ENCODE peak calls at places on chromosome 4, in five cellular contexts. S is fibroblast of lung, V is left ventricle myocardium inferior, J is tibial artery, P is right atrium auricular region. Q is an unnamed sample.

GRCh38 chr4:125836597-125837195 is 521.9 kb downstream of the FAT4 start:
- DNase-seq in S (peak), V (no peak), J (no peak), P (no peak), Q (peak)

GRCh38 chr4:53150631-53151488 is 215.0 kb downstream of the SCFD2 start:
- DNase-seq in S (peak), V (no peak), J (no peak), P (no peak), Q (peak)

GRCh38 chr4:1961563-1961962 is 47.2 kb downstream of the NELFA start:
- DNase-seq in S (no peak), V (no peak), J (peak), P (no peak), Q (no peak)

GRCh38 chr4:111689731-111690130 is 455.5 kb upstream of the FAM241A start:
- DNase-seq in S (peak), V (no peak), J (no peak), P (no peak), Q (no peak)

GRCh38 chr4:37475087-37475486 is 211.1 kb downstream of the RELL1 start:
- DNase-seq in S (no peak), V (no peak), J (no peak), P (no peak), Q (no peak)

GRCh38 chr4:141391771-141392170 is 171.1 kb downstream of the ZNF330 start:
- DNase-seq in S (peak), V (no peak), J (no peak), P (no peak), Q (no peak)

GRCh38 chr4:184417802-184418511 is 56.4 kb downstream of the IRF2 start:
- DNase-seq in S (peak), V (no peak), J (no peak), P (no peak), Q (peak)

GRCh38 chr4:120671538-120671937 is 251.0 kb downstream of the PRDM5 start:
- DNase-seq in S (no peak), V (no peak), J (no peak), P (no peak), Q (no peak)

GRCh38 chr4:25030283-25031076 is at the start of gene LGI2:
- DNase-seq in S (peak), V (peak), J (peak), P (no peak), Q (no peak)

GRCh38 chr4:174604198-174604597 is 81.9 kb upstream of the HPGD start:
- DNase-seq in S (peak), V (no peak), J (no peak), P (no peak), Q (peak)

GRCh38 chr4:73439991-73440390 is 4.0 kb downstream of the AFP start:
- DNase-seq in S (no peak), V (no peak), J (no peak), P (no peak), Q (no peak)

GRCh38 chr4:8905773-8906667 is 34.4 kb upstream of the HMX1 start:
- DNase-seq in S (no peak), V (no peak), J (peak), P (no peak), Q (no peak)

GRCh38 chr4:72555377-72555831 is 13.6 kb downstream of the ADAMTS3 start:
- DNase-seq in S (no peak), V (no peak), J (no peak), P (no peak), Q (no peak)

GRCh38 chr4:6472387-6473263 is at the start of gene PPP2R2C:
- DNase-seq in S (no peak), V (no peak), J (no peak), P (peak), Q (no peak)

GRCh38 chr4:54213812-54214211 is 15.3 kb upstream of the PDGFRA start:
- DNase-seq in S (peak), V (no peak), J (no peak), P (peak), Q (peak)

GRCh38 chr4:84681488-84682274 is 98.8 kb downstream of the CDS1 start:
- DNase-seq in S (peak), V (no peak), J (no peak), P (no peak), Q (peak)

GRCh38 chr4:4519296-4519898 is 22.5 kb downstream of the STX18 start:
- DNase-seq in S (no peak), V (no peak), J (no peak), P (no peak), Q (peak)

GRCh38 chr4:99811850-99812249 is 4.8 kb upstream of the DAPP1 start:
- DNase-seq in S (peak), V (no peak), J (no peak), P (no peak), Q (peak)

GRCh38 chr4:184282251-184282713 is 64.6 kb upstream of the ENPP6 start:
- DNase-seq in S (no peak), V (no peak), J (no peak), P (peak), Q (no peak)

GRCh38 chr4:2924765-2925301 is 38.4 kb downstream of the NOP14 start:
- DNase-seq in S (no peak), V (no peak), J (peak), P (no peak), Q (no peak)

GRCh38 chr4:96154676-96155075 is 314.8 kb downstream of the PDHA2 start:
- DNase-seq in S (peak), V (no peak), J (no peak), P (no peak), Q (no peak)

GRCh38 chr4:118005883-118006282 is 28.4 kb upstream of the NDST3 start:
- DNase-seq in S (no peak), V (no peak), J (no peak), P (no peak), Q (no peak)

GRCh38 chr4:185023471-185023870 is 5.2 kb downstream of the HELT start:
- DNase-seq in S (no peak), V (no peak), J (no peak), P (no peak), Q (no peak)

GRCh38 chr4:76198411-76199237 is 15.0 kb downstream of the SCARB2 start:
- DNase-seq in S (peak), V (peak), J (peak), P (no peak), Q (peak)

GRCh38 chr4:169251291-169252235 is 19.2 kb downstream of the SH3RF1 start:
- DNase-seq in S (peak), V (no peak), J (no peak), P (no peak), Q (peak)

GRCh38 chr4:139762715-139763114 is 97.1 kb downstream of the MGST2 start:
- DNase-seq in S (no peak), V (no peak), J (no peak), P (no peak), Q (peak)

DNA sequence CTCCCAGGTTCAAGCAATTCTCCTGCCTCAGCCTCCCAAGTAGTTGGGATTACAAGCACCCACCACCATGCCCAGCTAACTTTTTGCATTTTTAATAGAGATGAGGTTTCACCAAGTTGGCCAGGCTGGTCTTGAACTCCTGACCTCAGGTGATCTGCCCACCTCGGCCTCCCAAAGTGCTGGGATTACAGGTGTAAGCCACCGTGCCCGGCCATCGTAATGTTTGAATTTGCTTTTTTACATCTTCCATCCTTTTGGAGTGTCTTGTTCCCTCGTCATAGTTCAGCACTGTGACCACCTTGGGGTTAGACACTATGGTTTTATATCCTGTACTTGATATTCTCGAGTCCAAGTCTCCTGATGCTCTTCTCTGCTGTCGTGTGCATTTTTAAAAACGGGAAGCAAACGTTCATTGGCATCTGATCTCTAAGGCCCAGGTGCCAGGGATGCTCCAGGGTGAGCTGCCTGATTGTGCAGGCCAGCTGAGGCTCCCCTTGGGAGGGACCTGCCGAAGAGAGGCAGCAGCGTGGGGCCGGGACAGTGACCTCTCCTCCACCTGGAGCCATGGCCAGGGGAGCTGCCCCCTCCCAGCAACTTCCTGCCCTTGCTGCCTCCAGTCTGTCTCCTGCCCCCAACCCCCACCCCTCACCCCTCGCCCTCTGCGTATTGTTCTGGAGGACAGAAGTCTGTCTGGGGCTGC is 16.7 kb downstream of the DGKQ start:
- DNase-seq in S (no peak), V (no peak), J (no peak), P (no peak), Q (no peak)
- TF ChIP-seq CTCF in S (no peak), V (no peak), J (no peak), P (no peak), Q (no peak)

GRCh38 chr4:107823870-107824366 is 814 bp upstream of the SGMS2 start:
- DNase-seq in S (no peak), V (no peak), J (no peak), P (no peak), Q (no peak)

GRCh38 chr4:107828315-107828714 is 3.6 kb downstream of the SGMS2 start:
- DNase-seq in S (no peak), V (no peak), J (no peak), P (no peak), Q (no peak)

GRCh38 chr4:107825072-107825789 is 499 bp downstream of the SGMS2 start:
- DNase-seq in S (peak), V (no peak), J (peak), P (no peak), Q (peak)

GRCh38 chr4:107824367-107825071 is at the start of gene SGMS2:
- DNase-seq in S (peak), V (peak), J (peak), P (peak), Q (peak)

GRCh38 chr4:107826427-107826980 is 1.8 kb downstream of the SGMS2 start:
- DNase-seq in S (no peak), V (no peak), J (no peak), P (no peak), Q (no peak)
- H3K4me3 ChIP-seq in S (peak), V (peak), J (peak), P (peak), Q (peak)

GRCh38 chr4:46329118-46329976 is 60.6 kb downstream of the GABRA2 start:
- DNase-seq in S (peak), V (no peak), J (no peak), P (no peak), Q (peak)
- TF ChIP-seq CTCF in S (peak), V (peak), J (no peak), P (no peak), Q (peak)

DNA sequence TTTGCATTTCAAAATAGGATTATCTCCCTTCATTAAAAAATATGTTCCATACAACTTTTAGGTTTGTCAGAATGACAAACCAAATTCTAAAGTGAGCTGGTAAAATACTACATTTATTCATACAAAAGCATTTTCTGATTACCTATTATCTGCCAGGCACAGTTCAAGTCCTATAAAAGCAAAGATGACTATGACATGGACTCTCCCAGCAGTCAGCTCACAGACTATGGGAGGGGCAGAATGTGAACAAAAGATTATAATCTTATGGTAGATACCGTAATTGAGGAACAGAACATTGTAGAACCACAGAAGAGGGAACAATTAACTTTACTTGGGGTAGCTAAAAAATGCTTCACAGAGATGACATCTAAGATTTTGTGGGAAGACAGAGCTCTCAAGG is 12.4 kb downstream of the PAQR3 start:
- DNase-seq in S (no peak), V (no peak), J (no peak), P (no peak), Q (no peak)
- H3K4me3 ChIP-seq in S (no peak), V (no peak), J (no peak), P (no peak), Q (no peak)

GRCh38 chr4:159950707-159951106 is 847.8 kb downstream of the RAPGEF2 start:
- DNase-seq in S (no peak), V (no peak), J (no peak), P (no peak), Q (no peak)

GRCh38 chr4:159944477-159944876 is 841.6 kb downstream of the RAPGEF2 start:
- DNase-seq in S (no peak), V (no peak), J (no peak), P (no peak), Q (no peak)

GRCh38 chr4:159946983-159947645 is 844.2 kb downstream of the RAPGEF2 start:
- DNase-seq in S (peak), V (no peak), J (no peak), P (no peak), Q (peak)
- TF ChIP-seq CTCF in S (peak), V (peak), J (peak), P (peak), Q (peak)

DNA sequence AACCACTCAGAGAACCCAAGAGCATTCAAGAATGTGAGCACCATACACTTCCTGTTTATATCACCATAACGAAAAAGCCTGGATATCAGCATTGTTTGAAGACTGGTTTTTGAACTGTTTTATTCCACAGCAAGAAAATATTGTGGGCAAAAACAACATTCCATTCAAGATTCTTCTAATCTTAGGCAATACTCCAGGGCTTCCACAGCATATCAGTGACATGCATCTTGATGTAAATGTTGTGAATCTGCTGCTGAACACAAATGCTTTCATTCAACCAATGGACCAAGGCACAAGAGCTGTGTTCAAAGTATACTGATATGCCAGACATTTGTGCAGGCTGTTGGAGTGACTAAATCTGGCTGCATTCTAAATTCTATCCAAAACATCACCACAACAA is 260.1 kb upstream of the ETNPPL start:
- DNase-seq in S (peak), V (no peak), J (no peak), P (no peak), Q (no peak)
- H3K4me3 ChIP-seq in S (no peak), V (no peak), J (no peak), P (no peak), Q (no peak)

DNA sequence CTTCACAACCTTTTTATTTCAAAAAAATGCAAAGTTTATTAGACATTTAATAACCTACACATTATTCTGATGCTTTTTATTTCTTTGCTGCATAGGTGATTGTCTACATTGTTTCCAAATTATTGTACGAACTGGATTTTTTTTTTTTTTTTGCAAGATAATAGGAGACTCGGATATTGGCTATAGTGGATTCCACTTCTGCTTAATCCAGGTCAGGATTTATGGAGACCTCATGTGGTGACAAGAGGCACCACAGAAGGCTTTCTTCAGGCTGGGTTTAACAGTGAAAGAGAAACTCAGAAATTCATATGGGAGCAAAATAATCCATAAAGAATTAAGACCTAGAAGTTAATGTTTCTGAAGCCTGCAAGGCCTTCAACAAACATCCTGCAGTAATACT is 2.4 kb upstream of the SLIT2 start:
- DNase-seq in S (peak), V (no peak), J (no peak), P (no peak), Q (peak)
- TF ChIP-seq CTCF in S (peak), V (peak), J (peak), P (peak), Q (peak)

DNA sequence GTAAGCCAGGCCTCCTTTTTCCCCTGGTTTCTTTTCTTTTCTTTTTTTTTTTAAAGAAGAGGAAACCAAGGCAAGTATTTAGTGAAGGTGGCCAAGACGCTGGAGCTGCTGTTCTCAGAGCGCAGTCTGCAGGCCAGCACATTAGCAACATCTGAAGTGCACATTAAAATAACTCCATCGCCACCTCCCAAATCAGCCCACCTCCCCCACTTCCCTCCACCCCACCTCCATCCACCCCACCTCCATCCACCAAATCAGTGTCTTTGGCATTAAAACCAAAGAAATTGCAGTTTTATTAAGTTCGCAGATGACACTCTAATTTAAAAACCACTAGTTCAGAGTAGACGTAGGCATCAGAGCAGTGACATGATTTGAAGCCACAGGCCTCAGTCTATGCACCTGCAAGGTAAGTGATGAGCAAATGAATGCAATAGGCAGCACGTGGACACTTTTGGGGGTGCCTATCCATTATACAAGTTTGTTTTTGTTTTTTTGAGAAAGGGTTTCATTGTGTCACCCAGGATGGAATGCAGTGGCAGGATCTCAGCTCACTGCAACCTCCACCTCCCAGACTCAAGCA is 88.1 kb upstream of the TRIM2 start:
- DNase-seq in S (no peak), V (no peak), J (no peak), P (peak), Q (no peak)
- H3K4me3 ChIP-seq in S (no peak), V (peak), J (peak), P (peak), Q (peak)

Q was measured in fibroblast of pulmonary artery.